ENCODE peak calls at places on chromosomes 2 and 18, in four cellular contexts. L is PC-9, C is AG04450, S is heart left ventricle. I is an unnamed sample. For H3K9me3, the result is how much of the 10 kb centered on the place peaks cover.

GRCh38 chr2:147679664-147680502 is 164.9 kb upstream of the ACVR2A start:
- DNase-seq in L (no peak), C (no peak), S (no peak), I (no peak)

GRCh38 chr2:171046056-171046560 is 114.6 kb downstream of the TLK1 start:
- DNase-seq in L (no peak), C (no peak), S (no peak), I (no peak)

GRCh38 chr2:96129528-96130120 is 8.7 kb downstream of the ASTL start:
- DNase-seq in L (no peak), C (no peak), S (no peak), I (no peak)

GRCh38 chr2:212721026-212721451 is 182.4 kb upstream of the ERBB4 start:
- DNase-seq in L (no peak), C (no peak), S (no peak), I (no peak)

GRCh38 chr2:226256237-226256636 is 543.4 kb downstream of the IRS1 start:
- DNase-seq in L (peak), C (peak), S (no peak), I (no peak)

GRCh38 chr2:30915485-30915884 is 108.2 kb upstream of the CAPN13 start:
- DNase-seq in L (peak), C (no peak), S (peak), I (no peak)

GRCh38 chr2:100928235-100928634 is 73.9 kb upstream of the RPL31 start:
- DNase-seq in L (no peak), C (no peak), S (no peak), I (no peak)

GRCh38 chr2:27162151-27163121 is 13.6 kb downstream of the TCF23 start:
- DNase-seq in L (peak), C (peak), S (no peak), I (no peak)

GRCh38 chr2:101546376-101547058 is 71.6 kb upstream of the RFX8 start:
- DNase-seq in L (no peak), C (no peak), S (no peak), I (no peak)

GRCh38 chr2:121346407-121346806 is 61.4 kb upstream of the TFCP2L1 start:
- DNase-seq in L (no peak), C (no peak), S (no peak), I (no peak)

GRCh38 chr2:206693399-206694137 is 24.6 kb downstream of the DYTN start:
- DNase-seq in L (peak), C (peak), S (no peak), I (no peak)

GRCh38 chr18:24188120-24188519 is 49.3 kb downstream of the CABYR start:
- DNase-seq in L (no peak), C (no peak), S (no peak), I (no peak)

GRCh38 chr2:147171961-147172360 is 672.9 kb upstream of the ACVR2A start:
- DNase-seq in L (no peak), C (no peak), S (no peak), I (no peak)

GRCh38 chr18:13657974-13658373 is 68.4 kb downstream of the FAM210A start:
- DNase-seq in L (no peak), C (no peak), S (no peak), I (no peak)

GRCh38 chr18:35513181-35513932 is 15.6 kb upstream of the INO80C start:
- DNase-seq in L (peak), C (no peak), S (peak), I (no peak)

GRCh38 chr2:128388414-128389032 is 69.9 kb upstream of the HS6ST1 start:
- DNase-seq in L (no peak), C (no peak), S (no peak), I (no peak)

GRCh38 chr18:59516356-59517155 is 157.5 kb upstream of the LMAN1 start:
- DNase-seq in L (peak), C (peak), S (peak), I (no peak)

GRCh38 chr2:240436626-240437180 is 1.2 kb downstream of the GPC1 start:
- DNase-seq in L (peak), C (no peak), S (peak), I (no peak)

GRCh38 chr2:101517753-101518152 is 42.8 kb upstream of the RFX8 start:
- DNase-seq in L (peak), C (no peak), S (no peak), I (no peak)

GRCh38 chr18:69267895-69268294 is 132.8 kb upstream of the DOK6 start:
- DNase-seq in L (no peak), C (no peak), S (no peak), I (no peak)

GRCh38 chr2:191691016-191691725 is 13.2 kb downstream of the NABP1 start:
- DNase-seq in L (no peak), C (peak), S (no peak), I (peak)

GRCh38 chr2:16034151-16034974 is 94.0 kb downstream of the MYCN start:
- DNase-seq in L (no peak), C (no peak), S (no peak), I (no peak)

GRCh38 chr2:62795341-62795740 is 89.8 kb downstream of the EHBP1 start:
- DNase-seq in L (no peak), C (no peak), S (no peak), I (no peak)

GRCh38 chr2:159921752-159922404 is 123.9 kb upstream of the CD302 start:
- DNase-seq in L (no peak), C (no peak), S (peak), I (peak)

GRCh38 chr18:69980982-69981804 is 33.5 kb upstream of the CD226 start:
- DNase-seq in L (no peak), C (no peak), S (no peak), I (no peak)

GRCh38 chr18:36628435-36629094 is 200.2 kb downstream of the TPGS2 start:
- DNase-seq in L (no peak), C (peak), S (no peak), I (no peak)

GRCh38 chr2:32714521-32714920 is 86.7 kb downstream of the TTC27 start:
- DNase-seq in L (no peak), C (no peak), S (no peak), I (no peak)

GRCh38 chr18:57798713-57799373 is 4.3 kb downstream of the ATP8B1 start:
- DNase-seq in L (no peak), C (no peak), S (no peak), I (no peak)

GRCh38 chr2:154484338-154485099 is 214.0 kb upstream of the KCNJ3 start:
- DNase-seq in L (no peak), C (no peak), S (no peak), I (no peak)

GRCh38 chr2:53422979-53423378 is 344.6 kb upstream of the CHAC2 start:
- DNase-seq in L (no peak), C (no peak), S (peak), I (no peak)

GRCh38 chr2:182088681-182089333 is 103.2 kb downstream of the PPP1R1C start:
- DNase-seq in L (no peak), C (no peak), S (no peak), I (no peak)

GRCh38 chr2:109513749-109514588 is 99.8 kb downstream of the SEPTIN10 start:
- DNase-seq in L (peak), C (peak), S (no peak), I (no peak)

GRCh38 chr2:159648643-159649042 is 32.3 kb upstream of the BAZ2B start:
- DNase-seq in L (no peak), C (no peak), S (no peak), I (no peak)

GRCh38 chr2:41621578-41621977 is 426.2 kb upstream of the PKDCC start:
- DNase-seq in L (no peak), C (no peak), S (no peak), I (no peak)

GRCh38 chr18:72543362-72544055 is 633 bp downstream of the CBLN2 start:
- DNase-seq in L (no peak), C (no peak), S (no peak), I (no peak)

GRCh38 chr18:55245200-55245599 is 285.9 kb upstream of the CCDC68 start:
- DNase-seq in L (no peak), C (no peak), S (no peak), I (no peak)

GRCh38 chr2:68837164-68837860 is 33.9 kb downstream of the BMP10 start:
- DNase-seq in L (no peak), C (no peak), S (peak), I (peak)

GRCh38 chr2:866009-866680 is 84.5 kb upstream of the SNTG2 start:
- DNase-seq in L (no peak), C (no peak), S (no peak), I (peak)

GRCh38 chr2:11602563-11603182 is 67.3 kb downstream of the NTSR2 start:
- DNase-seq in L (no peak), C (no peak), S (no peak), I (no peak)

GRCh38 chr2:11598228-11598731 is 64.4 kb downstream of the GREB1 start:
- DNase-seq in L (no peak), C (no peak), S (no peak), I (no peak)

GRCh38 chr2:11592671-11593574 is 59.1 kb downstream of the GREB1 start:
- DNase-seq in L (no peak), C (no peak), S (no peak), I (no peak)

GRCh38 chr2:11596801-11597200 is 63.0 kb downstream of the GREB1 start:
- DNase-seq in L (no peak), C (no peak), S (no peak), I (no peak)

DNA sequence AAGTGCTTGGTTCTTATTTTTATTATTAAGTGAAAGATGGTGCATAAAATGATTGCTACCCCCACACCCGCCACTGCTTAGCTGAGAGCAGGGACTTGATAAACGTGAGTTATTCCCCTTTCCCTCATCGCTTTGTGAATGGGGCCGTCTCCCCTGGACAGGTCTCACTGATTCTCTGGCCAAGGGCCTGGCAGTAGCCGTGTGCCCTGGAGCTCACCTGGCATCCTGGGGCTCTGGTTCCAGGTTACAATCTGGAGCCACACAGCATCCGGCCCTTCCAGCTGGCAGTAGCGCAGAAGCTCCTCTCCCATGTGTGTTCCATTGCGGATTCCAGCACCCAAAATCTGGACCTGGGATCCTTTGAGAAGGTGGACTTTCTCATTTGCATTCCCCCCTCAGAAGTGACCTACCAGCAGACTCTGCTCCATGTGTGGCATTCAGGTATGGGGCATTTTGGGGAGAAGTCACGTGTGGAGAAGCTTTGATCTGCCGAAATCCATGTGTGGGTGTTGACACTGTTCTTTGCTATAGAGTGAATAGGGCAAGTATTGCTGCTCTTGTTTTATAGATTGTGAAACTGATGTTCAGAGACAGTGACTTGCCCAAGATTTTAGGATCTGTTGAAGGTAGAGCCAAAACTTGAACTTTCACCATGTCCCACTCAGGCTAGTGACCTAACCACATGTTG is 63.8 kb downstream of the GREB1 start:
- DNase-seq in L (no peak), C (no peak), S (no peak), I (no peak)
- H3K27ac ChIP-seq in L (no peak), C (no peak), S (no peak), I (no peak)

GRCh38 chr2:106116248-106116647 is 77.9 kb downstream of the UXS1 start:
- DNase-seq in L (no peak), C (no peak), S (no peak), I (no peak)

GRCh38 chr2:106117347-106117746 is 76.8 kb downstream of the UXS1 start:
- DNase-seq in L (no peak), C (no peak), S (no peak), I (no peak)

GRCh38 chr2:106120432-106120831 is 73.7 kb downstream of the UXS1 start:
- DNase-seq in L (no peak), C (no peak), S (no peak), I (no peak)

GRCh38 chr2:106119074-106119473 is 75.0 kb downstream of the UXS1 start:
- DNase-seq in L (no peak), C (no peak), S (no peak), I (no peak)

GRCh38 chr2:106117882-106118684 is 76.0 kb downstream of the UXS1 start:
- DNase-seq in L (peak), C (no peak), S (no peak), I (no peak)
- TF ChIP-seq CTCF in L (no peak), C (no peak), S (no peak), I (no peak)

DNA sequence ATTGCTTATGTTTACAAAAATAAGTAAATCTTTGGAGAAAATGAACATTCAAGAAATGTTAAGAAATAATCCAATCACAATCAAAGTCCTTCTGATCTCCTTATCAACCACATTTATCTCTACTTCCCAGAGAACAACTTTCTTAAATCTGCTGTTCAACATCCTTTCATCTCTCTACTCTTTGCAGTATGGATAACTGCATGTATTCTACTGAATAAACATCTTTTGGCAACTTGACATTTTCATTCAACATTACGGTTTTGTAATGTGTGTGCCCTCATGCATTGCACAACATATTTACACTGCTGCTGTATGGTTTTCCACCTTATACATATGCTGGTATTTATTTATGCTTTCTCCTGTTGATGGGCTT is 9.2 kb downstream of the CMPK2 start:
- DNase-seq in L (no peak), C (no peak), S (no peak), I (no peak)
- H3K9me3 ChIP-seq in L (under half), C (under half), S (under half), I (under half)

GRCh38 chr2:29578084-29578598 is 343.2 kb downstream of the ALK start:
- DNase-seq in L (no peak), C (no peak), S (no peak), I (no peak)
- H3K27ac ChIP-seq in L (no peak), C (no peak), S (no peak), I (no peak)

GRCh38 chr2:165560377-165560988 is 91.0 kb downstream of the CSRNP3 start:
- DNase-seq in L (no peak), C (no peak), S (no peak), I (no peak)

GRCh38 chr2:165562235-165562634 is 92.7 kb downstream of the CSRNP3 start:
- DNase-seq in L (no peak), C (no peak), S (no peak), I (no peak)

GRCh38 chr2:165558832-165559231 is 89.3 kb downstream of the CSRNP3 start:
- DNase-seq in L (no peak), C (no peak), S (no peak), I (no peak)

GRCh38 chr2:165568361-165568760 is 98.9 kb downstream of the CSRNP3 start:
- DNase-seq in L (no peak), C (no peak), S (no peak), I (no peak)

DNA sequence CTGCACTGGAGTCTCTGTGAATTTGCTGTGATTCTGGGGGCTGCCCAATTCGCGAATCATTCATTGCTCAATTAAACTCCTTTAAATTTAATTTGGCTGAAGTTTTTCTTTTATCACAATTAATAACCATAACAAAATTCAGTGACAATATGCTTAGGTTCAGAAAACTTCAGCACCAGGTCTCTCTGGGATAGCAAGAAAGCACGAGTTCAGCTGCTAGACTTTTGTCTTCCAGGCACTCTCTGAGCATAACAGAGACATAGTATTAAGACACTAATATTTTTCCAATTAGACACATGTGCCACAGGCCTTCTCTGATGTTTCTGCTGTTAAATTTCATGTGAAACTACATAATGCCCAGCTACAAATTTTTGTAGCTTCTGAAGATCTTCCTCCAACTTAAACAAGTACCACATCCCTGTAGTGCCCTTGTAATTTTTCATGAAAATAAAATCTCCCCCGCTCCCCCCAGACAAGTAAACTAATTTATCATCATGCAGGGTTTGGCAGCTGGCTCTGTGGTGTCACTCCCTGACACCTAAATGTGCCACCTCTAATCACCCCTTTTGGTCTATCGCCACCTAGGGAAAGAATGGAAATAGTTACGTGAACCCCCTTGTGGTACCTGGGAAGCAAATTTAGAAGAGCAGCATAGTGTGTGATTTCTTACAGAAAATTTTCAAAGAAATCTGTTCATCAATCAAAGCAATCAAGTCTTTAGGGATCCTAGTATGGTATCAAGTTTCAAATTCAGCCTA is 94.1 kb downstream of the CSRNP3 start:
- DNase-seq in L (no peak), C (no peak), S (no peak), I (no peak)
- TF ChIP-seq CTCF in L (no peak), C (peak), S (no peak), I (no peak)

DNA sequence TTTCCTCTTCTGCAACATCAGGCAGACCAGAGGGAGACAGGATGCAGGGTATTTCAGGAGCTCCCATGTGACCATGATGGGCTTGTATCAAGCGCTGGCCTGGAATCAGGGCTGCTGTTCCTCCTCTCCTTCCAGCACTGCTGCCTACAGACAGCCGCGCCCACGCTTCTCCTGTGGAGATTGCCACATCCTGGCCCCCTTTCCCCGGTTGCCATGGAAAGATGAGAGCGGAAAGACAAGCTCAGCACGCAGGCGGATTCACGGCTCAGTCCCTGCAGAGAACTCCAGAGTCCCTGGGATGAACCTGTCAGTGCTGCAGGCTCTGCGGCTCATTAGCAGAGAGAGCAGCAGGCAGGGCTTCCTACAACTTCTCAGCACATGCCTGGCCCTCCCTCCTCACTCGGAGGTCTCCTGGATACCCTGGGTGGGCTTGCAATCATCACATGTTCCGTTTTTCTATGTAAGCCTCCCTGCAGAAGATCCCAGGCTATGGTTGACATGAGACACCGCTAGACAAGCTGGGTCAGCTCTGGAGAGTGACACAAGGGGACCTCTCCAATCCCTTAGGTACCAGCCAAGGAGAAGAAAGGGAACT is 497.8 kb upstream of the MYT1L start:
- DNase-seq in L (no peak), C (no peak), S (no peak), I (no peak)
- H3K9me3 ChIP-seq in L (under half), C (half or more), S (under half), I (under half)

GRCh38 chr2:64952113-64952895 is 36.9 kb upstream of the SLC1A4 start:
- DNase-seq in L (no peak), C (no peak), S (no peak), I (no peak)
- H3K27ac ChIP-seq in L (no peak), C (peak), S (no peak), I (no peak)